ENCODE peak calls at places on chromosomes 11 and 22, in four cellular contexts. One of them, this sample, is unnamed.

GRCh38 chr22:48907591-48907990 is 920.1 kb downstream of the BRD1 start:
- DNase-seq in cerebellum: no peak
- DNase-seq in dorsolateral prefrontal cortex: no peak
- DNase-seq in Panc1: no peak
- DNase-seq in this sample: no peak

GRCh38 chr22:49995413-49996191 is 17.0 kb downstream of the IL17REL start:
- DNase-seq in cerebellum: no peak
- DNase-seq in dorsolateral prefrontal cortex: peak
- DNase-seq in Panc1: no peak
- DNase-seq in this sample: no peak

GRCh38 chr22:50729391-50730012 is 8.5 kb upstream of the ACR start:
- DNase-seq in cerebellum: no peak
- DNase-seq in dorsolateral prefrontal cortex: peak
- DNase-seq in Panc1: no peak
- DNase-seq in this sample: no peak

GRCh38 chr11:134037093-134037908 is 31.6 kb upstream of the JAM3 start:
- DNase-seq in cerebellum: peak
- DNase-seq in dorsolateral prefrontal cortex: peak
- DNase-seq in Panc1: no peak
- DNase-seq in this sample: peak

GRCh38 chr11:64650923-64651523 is 60.0 kb downstream of the SLC22A12 start:
- DNase-seq in cerebellum: peak
- DNase-seq in dorsolateral prefrontal cortex: no peak
- DNase-seq in Panc1: no peak
- DNase-seq in this sample: no peak

GRCh38 chr22:32920032-32920628 is 118.6 kb downstream of the TIMP3 start:
- DNase-seq in cerebellum: no peak
- DNase-seq in dorsolateral prefrontal cortex: no peak
- DNase-seq in Panc1: no peak
- DNase-seq in this sample: no peak

GRCh38 chr11:29006668-29007067 is 898.5 kb downstream of the METTL15 start:
- DNase-seq in cerebellum: no peak
- DNase-seq in dorsolateral prefrontal cortex: no peak
- DNase-seq in Panc1: no peak
- DNase-seq in this sample: no peak

GRCh38 chr22:40499187-40499753 is 128.9 kb downstream of the SGSM3 start:
- DNase-seq in cerebellum: no peak
- DNase-seq in dorsolateral prefrontal cortex: no peak
- DNase-seq in Panc1: peak
- DNase-seq in this sample: peak

GRCh38 chr11:116636341-116636968 is 136.3 kb downstream of the BUD13 start:
- DNase-seq in cerebellum: no peak
- DNase-seq in dorsolateral prefrontal cortex: no peak
- DNase-seq in Panc1: no peak
- DNase-seq in this sample: no peak

GRCh38 chr11:123457187-123457770 is 27.2 kb downstream of the GRAMD1B start:
- DNase-seq in cerebellum: no peak
- DNase-seq in dorsolateral prefrontal cortex: no peak
- DNase-seq in Panc1: no peak
- DNase-seq in this sample: no peak

GRCh38 chr11:35239476-35240075 is 100.6 kb downstream of the CD44 start:
- DNase-seq in cerebellum: no peak
- DNase-seq in dorsolateral prefrontal cortex: no peak
- DNase-seq in Panc1: no peak
- DNase-seq in this sample: no peak